ENCODE peak calls at places on chromosomes 7 and 10, in five cellular contexts. E is K562, D is GM12878, J is SK-N-SH, W is HepG2. X is an unnamed sample.

GRCh38 chr7:92634125-92634710 is 44.0 kb upstream of the FAM133B start:
- DNase-seq in E (peak), J (no peak), W (no peak), D (no peak), X (no peak)

GRCh38 chr7:102064361-102065025 is 222.2 kb upstream of the SH2B2 start:
- DNase-seq in D (no peak), E (peak), W (no peak), J (peak), X (peak)

GRCh38 chr7:70669859-70670258 is 462.1 kb upstream of the GALNT17 start:
- DNase-seq in J (no peak), W (no peak), E (no peak), D (no peak), X (no peak)

GRCh38 chr7:80244206-80244956 is 109.8 kb downstream of the GNAI1 start:
- DNase-seq in E (no peak), D (no peak), W (no peak), J (no peak), X (peak)

GRCh38 chr10:63256047-63256773 is 123.1 kb downstream of the NRBF2 start:
- DNase-seq in J (peak), D (no peak), W (no peak), E (no peak), X (no peak)

GRCh38 chr10:1472605-1473004 is 264.7 kb downstream of the ADARB2 start:
- DNase-seq in D (no peak), J (no peak), E (no peak), W (no peak), X (no peak)

GRCh38 chr7:50210706-50211115 is 93.8 kb upstream of the IKZF1 start:
- DNase-seq in W (no peak), J (no peak), E (peak), D (no peak), X (no peak)

GRCh38 chr10:99681553-99681952 is 22.2 kb downstream of the ENTPD7 start:
- DNase-seq in W (no peak), J (no peak), E (no peak), D (no peak), X (peak)

GRCh38 chr7:106865130-106866115 is at the start of gene PIK3CG:
- DNase-seq in J (no peak), W (no peak), E (peak), D (peak), X (no peak)

GRCh38 chr7:34160261-34160752 is 255.0 kb downstream of the BMPER start:
- DNase-seq in D (no peak), J (no peak), E (no peak), W (no peak), X (peak)

GRCh38 chr7:138243430-138243829 is 167.2 kb downstream of the AKR1D1 start:
- DNase-seq in D (no peak), W (peak), E (peak), J (no peak), X (no peak)

GRCh38 chr7:43639858-43640491 is 57.1 kb downstream of the STK17A start:
- DNase-seq in D (no peak), E (no peak), J (no peak), W (peak), X (peak)

GRCh38 chr10:42367532-42368230 is 270.7 kb downstream of the ZNF33B start:
- DNase-seq in E (peak), J (peak), D (peak), W (no peak), X (peak)

GRCh38 chr7:137040745-137041144 is 172.3 kb downstream of the CHRM2 start:
- DNase-seq in D (no peak), E (no peak), J (no peak), W (no peak), X (no peak)

DNA sequence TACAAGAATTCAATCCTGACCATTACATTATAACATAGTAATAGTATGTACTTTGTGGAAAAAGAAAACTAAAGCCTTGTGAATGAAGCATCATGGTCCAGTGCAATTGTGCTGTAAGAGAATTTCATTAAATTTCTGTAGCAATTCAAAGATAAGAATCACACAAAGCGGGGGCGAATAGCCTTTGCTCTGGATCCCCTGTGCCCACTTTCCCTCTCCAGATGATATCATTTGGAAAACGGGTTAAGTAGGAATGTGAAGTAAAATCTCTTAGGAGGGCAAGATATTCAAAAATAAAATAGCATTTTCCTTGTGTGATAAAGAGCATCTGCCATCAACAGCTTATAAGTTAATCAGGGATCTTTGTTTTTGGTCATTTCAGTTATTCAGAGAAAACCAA is 177.1 kb downstream of the CHRM2 start:
- DNase-seq in J (peak), W (no peak), D (no peak), E (no peak), X (no peak)
- H3K4me3 ChIP-seq in J (no peak), W (no peak), D (no peak), E (no peak), X (no peak)

DNA sequence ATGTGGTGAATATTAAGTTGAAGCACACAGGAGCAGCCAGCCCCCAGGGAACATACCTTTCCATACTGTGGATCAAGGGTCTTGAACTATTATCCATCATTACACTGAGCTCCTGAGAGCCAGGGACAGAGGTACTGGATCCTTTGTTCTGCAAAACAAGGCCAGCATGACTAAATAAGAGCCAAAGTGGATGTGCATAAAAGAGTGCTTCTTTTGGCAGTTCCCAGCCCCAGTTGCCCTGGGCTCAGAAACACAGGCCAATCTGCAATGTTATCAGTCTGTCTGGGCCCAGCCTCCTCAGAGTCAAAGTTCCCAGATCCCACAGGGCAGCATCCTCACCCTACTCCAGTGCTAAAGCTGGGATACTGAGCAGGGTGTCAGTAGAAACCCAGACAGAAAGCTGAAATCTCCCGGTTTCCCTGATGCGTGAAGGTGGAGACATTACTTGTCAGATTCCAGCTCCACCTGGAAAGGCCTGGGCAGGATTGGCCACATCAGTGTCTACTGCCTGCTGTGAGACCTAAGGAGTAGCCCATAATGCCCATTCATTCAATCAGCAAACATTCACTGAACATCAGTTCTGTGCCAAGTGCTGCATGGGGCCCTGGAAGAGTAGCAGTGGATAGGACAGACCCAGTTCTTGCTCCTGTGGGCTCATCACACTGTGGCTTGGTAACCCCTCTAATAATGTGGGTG is 342.7 kb downstream of the CXCL12 start:
- DNase-seq in W (no peak), J (no peak), D (no peak), E (no peak), X (no peak)
- TF ChIP-seq MXI1 in W (no peak), J (no peak), D (no peak), E (no peak), X (no peak)

DNA sequence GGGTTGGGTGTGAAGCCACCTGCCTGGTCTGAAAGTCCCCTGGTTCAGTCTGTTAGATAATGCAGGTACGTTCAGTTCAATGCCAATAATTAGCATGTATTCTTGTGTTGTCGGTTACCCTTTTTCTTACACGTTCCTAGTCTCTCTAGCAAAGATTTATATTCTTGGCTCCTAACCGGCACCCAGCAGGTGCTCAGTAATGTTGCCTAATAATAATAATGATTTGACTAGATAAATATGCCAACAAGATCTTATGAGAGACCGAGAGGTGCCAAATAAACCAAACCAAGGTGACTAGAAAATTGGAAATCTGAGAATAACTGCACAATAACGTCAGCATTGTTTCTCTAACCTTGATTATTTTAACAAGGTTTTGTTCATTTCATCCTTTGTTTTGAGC is 1.1 kb upstream of the SMIM30 start:
- DNase-seq in J (no peak), D (no peak), E (no peak), W (no peak), X (no peak)
- H3K4me3 ChIP-seq in J (no peak), D (no peak), E (no peak), W (no peak), X (no peak)

GRCh38 chr7:82443044-82443800 is at the start of gene CACNA2D1:
- DNase-seq in D (no peak), W (no peak), J (peak), E (no peak), X (no peak)

GRCh38 chr7:82442492-82443043 is 1.0 kb downstream of the CACNA2D1 start:
- DNase-seq in J (peak), D (no peak), W (no peak), E (no peak), X (peak)

GRCh38 chr7:82445226-82445625 is 1.6 kb upstream of the CACNA2D1 start:
- DNase-seq in D (no peak), J (no peak), W (no peak), E (no peak), X (no peak)

GRCh38 chr7:82443801-82444219 is 233 bp upstream of the CACNA2D1 start:
- DNase-seq in D (no peak), W (no peak), E (no peak), J (peak), X (peak)

DNA sequence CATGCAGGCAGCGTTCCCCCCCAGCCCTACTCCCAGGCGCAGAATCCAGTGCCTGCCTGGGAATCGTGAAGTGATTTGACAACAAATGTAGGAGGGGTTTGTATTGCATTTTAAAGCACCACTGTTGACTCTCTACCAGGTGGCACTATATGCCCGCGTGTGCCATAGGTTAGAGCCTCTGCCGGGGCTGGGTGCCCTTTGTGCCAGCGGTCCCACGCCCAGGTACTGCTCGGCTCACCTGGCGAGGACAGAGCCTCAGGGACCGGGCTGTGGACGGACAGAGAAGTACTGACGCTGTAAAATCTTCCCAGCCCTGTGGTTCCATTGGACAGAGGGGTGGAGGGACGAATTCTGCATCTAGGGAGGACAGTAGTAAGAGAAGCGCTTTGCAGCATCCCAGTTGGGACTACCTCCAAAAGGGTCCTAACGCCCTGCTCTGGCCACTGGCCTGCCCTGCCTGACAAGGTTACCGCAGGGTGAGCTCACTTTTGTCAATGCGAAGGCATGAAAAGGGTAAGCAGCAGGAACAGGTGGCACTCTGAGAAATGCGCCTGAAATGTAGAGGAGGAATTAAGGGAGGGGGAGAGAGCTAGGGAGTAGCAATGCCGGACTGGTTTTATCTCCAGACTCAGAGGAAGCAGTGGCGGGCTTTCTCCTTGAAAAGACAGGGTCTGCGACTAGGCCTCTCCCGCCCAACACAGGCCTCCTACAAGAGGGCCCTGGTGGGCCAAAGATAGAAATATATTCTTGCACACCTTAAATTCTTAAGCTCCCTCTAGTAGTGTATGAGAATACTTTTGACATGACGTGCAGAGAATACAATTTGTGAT is 858 bp upstream of the CACNA2D1 start:
- DNase-seq in E (no peak), J (no peak), D (no peak), W (no peak), X (no peak)
- TF ChIP-seq MXI1 in E (no peak), J (peak), D (no peak), W (no peak), X (no peak)

GRCh38 chr10:112176543-112176942 is 7.0 kb downstream of the GPAM start:
- DNase-seq in J (no peak), W (peak), E (no peak), D (no peak), X (no peak)
- H3K4me3 ChIP-seq in J (no peak), W (no peak), E (no peak), D (no peak), X (no peak)

X was measured in IMR-90.